ENCODE peak calls at places on chromosomes 5 and 9, in seven cellular contexts. D, U, S, W, A, B and C are unnamed samples.

GRCh38 chr5:131994533-131995226 is 16.8 kb downstream of the ACSL6 start:
- DNase-seq in A (no peak), D (peak), U (no peak), S (no peak), W (no peak), B (no peak), C (no peak)

GRCh38 chr5:14463629-14464028 is 118.0 kb upstream of the OTULINL start:
- DNase-seq in D (no peak), U (peak), A (peak), W (no peak), S (no peak), B (no peak), C (peak)

GRCh38 chr9:21994996-21995651 is 533 bp downstream of the CDKN2B-AS1 start:
- DNase-seq in W (peak), U (peak), S (no peak), A (peak), D (peak), B (peak), C (peak)

GRCh38 chr9:123544007-123544827 is 188.2 kb downstream of the CRB2 start:
- DNase-seq in S (peak), B (peak), D (no peak), U (peak), A (peak), W (peak), C (peak)

GRCh38 chr9:115111854-115112253 is 6.1 kb downstream of the TNC start:
- DNase-seq in A (no peak), U (no peak), W (no peak), B (no peak), D (no peak), S (no peak), C (no peak)

GRCh38 chr9:124659099-124659659 is 111.9 kb downstream of the NR6A1 start:
- DNase-seq in D (peak), A (peak), B (peak), S (peak), U (peak), W (peak), C (no peak)

GRCh38 chr9:124652203-124652992 is 118.7 kb downstream of the NR6A1 start:
- DNase-seq in U (no peak), W (no peak), B (no peak), A (peak), D (no peak), S (peak), C (peak)

GRCh38 chr9:110141118-110141797 is 66.7 kb downstream of the C9orf152 start:
- DNase-seq in U (no peak), B (no peak), W (no peak), S (peak), D (no peak), A (peak), C (no peak)

GRCh38 chr9:8362250-8362649 is 562.7 kb upstream of the DMAC1 start:
- DNase-seq in A (no peak), S (no peak), B (no peak), W (no peak), U (no peak), D (no peak), C (no peak)